ENCODE peak calls at places on chromosomes 5 and 9, in five cellular contexts. One of them, this sample, is unnamed. For H3K27me3, the result is how much of the 10 kb centered on the place peaks cover.

GRCh38 chr9:27398982-27399653 is 102.2 kb upstream of the EQTN start:
- DNase-seq in transverse colon: no peak
- DNase-seq in spleen: no peak
- DNase-seq in upper lobe of left lung: no peak
- DNase-seq in breast epithelium: no peak
- DNase-seq in this sample: no peak

GRCh38 chr5:68730220-68731010 is 363.4 kb upstream of the SLC30A5 start:
- DNase-seq in transverse colon: no peak
- DNase-seq in spleen: no peak
- DNase-seq in upper lobe of left lung: no peak
- DNase-seq in breast epithelium: no peak
- DNase-seq in this sample: no peak

GRCh38 chr5:3736466-3736865 is 140.8 kb downstream of the IRX1 start:
- DNase-seq in transverse colon: no peak
- DNase-seq in spleen: no peak
- DNase-seq in upper lobe of left lung: no peak
- DNase-seq in breast epithelium: no peak
- DNase-seq in this sample: no peak

GRCh38 chr5:173327948-173328895 is at the start of gene STC2:
- DNase-seq in transverse colon: peak
- DNase-seq in spleen: peak
- DNase-seq in upper lobe of left lung: peak
- DNase-seq in breast epithelium: peak
- DNase-seq in this sample: peak

GRCh38 chr9:79477955-79478751 is 93.6 kb upstream of the TLE4 start:
- DNase-seq in transverse colon: peak
- DNase-seq in spleen: no peak
- DNase-seq in upper lobe of left lung: no peak
- DNase-seq in breast epithelium: no peak
- DNase-seq in this sample: no peak

GRCh38 chr9:134058716-134059115 is 9.1 kb downstream of the BRD3 start:
- DNase-seq in transverse colon: no peak
- DNase-seq in spleen: peak
- DNase-seq in upper lobe of left lung: peak
- DNase-seq in breast epithelium: peak
- DNase-seq in this sample: peak

GRCh38 chr9:97527626-97528528 is 26.4 kb downstream of the TMOD1 start:
- DNase-seq in transverse colon: no peak
- DNase-seq in spleen: no peak
- DNase-seq in upper lobe of left lung: no peak
- DNase-seq in breast epithelium: no peak
- DNase-seq in this sample: no peak

GRCh38 chr5:65041296-65042158 is 272.8 kb downstream of the CWC27 start:
- DNase-seq in transverse colon: no peak
- DNase-seq in spleen: no peak
- DNase-seq in upper lobe of left lung: no peak
- DNase-seq in breast epithelium: no peak
- DNase-seq in this sample: no peak

GRCh38 chr9:119026120-119026519 is 343.1 kb downstream of the BRINP1 start:
- DNase-seq in transverse colon: peak
- DNase-seq in spleen: no peak
- DNase-seq in upper lobe of left lung: no peak
- DNase-seq in breast epithelium: peak
- DNase-seq in this sample: peak

GRCh38 chr9:112443200-112443599 is 43.4 kb upstream of the KIAA1958 start:
- DNase-seq in transverse colon: no peak
- DNase-seq in spleen: no peak
- DNase-seq in upper lobe of left lung: no peak
- DNase-seq in breast epithelium: no peak
- DNase-seq in this sample: no peak

GRCh38 chr5:10460252-10460906 is 18.7 kb downstream of the ROPN1L start:
- DNase-seq in transverse colon: peak
- DNase-seq in spleen: peak
- DNase-seq in upper lobe of left lung: no peak
- DNase-seq in breast epithelium: no peak
- DNase-seq in this sample: peak

GRCh38 chr9:93093449-93094293 is 2.3 kb upstream of the CARD19 start:
- DNase-seq in transverse colon: peak
- DNase-seq in spleen: peak
- DNase-seq in upper lobe of left lung: no peak
- DNase-seq in breast epithelium: peak
- DNase-seq in this sample: peak

GRCh38 chr9:93096131-93096802 is at the start of gene CARD19:
- DNase-seq in transverse colon: peak
- DNase-seq in spleen: no peak
- DNase-seq in upper lobe of left lung: no peak
- DNase-seq in breast epithelium: peak
- DNase-seq in this sample: peak

GRCh38 chr9:93093081-93093448 is 3.0 kb upstream of the CARD19 start:
- DNase-seq in transverse colon: no peak
- DNase-seq in spleen: peak
- DNase-seq in upper lobe of left lung: no peak
- DNase-seq in breast epithelium: peak
- DNase-seq in this sample: peak

GRCh38 chr9:93095205-93096130 is 549 bp upstream of the CARD19 start:
- DNase-seq in transverse colon: peak
- DNase-seq in spleen: peak
- DNase-seq in upper lobe of left lung: peak
- DNase-seq in breast epithelium: peak
- DNase-seq in this sample: peak

DNA sequence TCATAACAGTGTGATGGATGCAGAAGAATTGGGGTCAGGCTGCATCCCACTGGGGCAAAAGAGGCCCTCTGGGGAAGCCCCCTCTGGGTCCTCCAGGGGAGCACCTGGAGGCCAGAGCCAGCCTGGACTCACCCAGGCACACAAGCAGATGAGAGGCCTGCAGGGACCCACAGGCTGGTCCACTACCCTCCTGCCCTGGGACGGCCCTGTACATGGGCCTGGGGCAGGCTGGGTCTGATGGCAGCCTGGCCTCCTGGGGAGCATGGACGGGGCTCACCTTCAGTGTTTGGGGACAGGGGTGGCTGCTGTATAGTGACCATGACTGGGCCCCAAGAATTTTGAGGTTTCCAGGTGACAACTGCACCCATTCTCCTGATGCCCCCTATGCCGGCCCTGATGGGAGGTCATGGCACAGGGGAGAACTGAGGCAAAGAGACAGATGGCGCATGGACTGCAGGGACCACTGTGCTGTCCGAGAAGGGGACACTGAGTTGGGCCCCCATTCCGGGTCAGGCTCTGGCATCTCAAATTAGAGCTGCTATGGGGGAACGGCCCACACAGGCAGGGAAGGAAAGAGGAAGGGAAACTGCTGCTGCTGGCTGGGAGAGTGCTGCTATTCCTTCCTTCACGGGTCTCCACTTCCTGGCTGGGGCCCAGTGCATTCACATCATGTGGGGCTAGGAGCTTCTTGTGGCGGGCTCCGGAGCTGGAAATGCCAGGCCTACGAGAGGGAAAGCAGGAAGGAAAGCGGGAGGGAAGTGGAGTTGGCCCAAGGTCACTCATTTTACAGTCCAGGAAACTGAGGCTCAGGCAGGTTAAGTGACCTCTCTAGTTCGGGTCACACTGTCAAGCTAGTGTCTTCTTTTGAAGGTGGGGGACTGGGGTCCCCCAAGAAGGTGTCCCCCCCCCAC is 1.5 kb upstream of the CARD19 start:
- DNase-seq in transverse colon: peak
- DNase-seq in spleen: peak
- DNase-seq in upper lobe of left lung: no peak
- DNase-seq in breast epithelium: peak
- DNase-seq in this sample: peak
- TF ChIP-seq POLR2AphosphoS5 in transverse colon: no peak
- TF ChIP-seq POLR2AphosphoS5 in spleen: peak
- TF ChIP-seq POLR2AphosphoS5 in upper lobe of left lung: no peak
- TF ChIP-seq POLR2AphosphoS5 in breast epithelium: no peak
- TF ChIP-seq POLR2AphosphoS5 in this sample: no peak

DNA sequence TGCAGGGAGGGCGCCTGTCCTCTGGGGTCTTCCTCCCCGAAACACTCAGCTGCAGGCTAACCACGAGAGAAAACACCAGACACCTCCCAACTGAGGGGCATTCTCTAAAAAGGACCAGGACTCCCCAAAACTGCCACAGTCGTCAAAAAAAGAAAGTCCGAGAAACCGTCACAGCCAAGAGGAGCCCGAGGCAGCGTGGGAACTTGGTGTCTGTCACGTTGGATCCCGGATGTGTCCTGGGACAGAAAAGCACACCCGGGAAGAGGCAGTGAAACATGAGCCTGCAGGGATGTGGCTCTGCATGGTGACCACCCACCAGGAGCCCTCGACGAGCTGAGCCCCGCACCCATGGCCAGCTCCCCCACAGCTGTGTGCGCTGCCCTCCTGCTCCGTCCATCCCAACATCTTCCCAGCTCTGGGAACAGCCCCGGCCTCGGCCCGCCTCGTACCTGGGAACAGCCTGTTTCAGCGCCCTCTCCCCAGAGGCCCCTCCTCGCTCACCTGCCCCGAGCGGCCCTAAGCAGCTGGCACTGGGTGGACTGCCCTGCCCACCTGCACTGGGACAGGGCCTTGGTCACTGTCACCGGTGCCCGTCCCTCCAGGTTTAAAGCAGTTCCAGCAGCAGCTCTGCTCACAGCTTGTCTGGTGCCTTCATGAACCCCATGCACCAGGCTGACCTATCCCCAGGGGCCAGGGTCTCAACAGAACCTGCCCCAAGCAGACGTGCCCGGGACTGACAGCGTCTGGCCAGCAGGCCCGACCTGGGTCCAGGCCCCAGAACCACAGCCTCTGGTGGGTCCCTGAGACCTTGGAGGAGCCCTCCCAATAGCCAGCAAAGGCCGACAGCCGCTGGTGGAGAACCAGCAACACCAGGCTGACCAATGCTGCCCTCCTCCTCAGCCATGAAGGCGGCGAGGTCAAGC is 10.9 kb downstream of the SLC12A7 start:
- DNase-seq in transverse colon: no peak
- DNase-seq in spleen: no peak
- DNase-seq in upper lobe of left lung: peak
- DNase-seq in breast epithelium: no peak
- DNase-seq in this sample: no peak
- H3K27ac ChIP-seq in transverse colon: no peak
- H3K27ac ChIP-seq in spleen: peak
- H3K27ac ChIP-seq in upper lobe of left lung: no peak
- H3K27ac ChIP-seq in breast epithelium: no peak
- H3K27ac ChIP-seq in this sample: no peak

DNA sequence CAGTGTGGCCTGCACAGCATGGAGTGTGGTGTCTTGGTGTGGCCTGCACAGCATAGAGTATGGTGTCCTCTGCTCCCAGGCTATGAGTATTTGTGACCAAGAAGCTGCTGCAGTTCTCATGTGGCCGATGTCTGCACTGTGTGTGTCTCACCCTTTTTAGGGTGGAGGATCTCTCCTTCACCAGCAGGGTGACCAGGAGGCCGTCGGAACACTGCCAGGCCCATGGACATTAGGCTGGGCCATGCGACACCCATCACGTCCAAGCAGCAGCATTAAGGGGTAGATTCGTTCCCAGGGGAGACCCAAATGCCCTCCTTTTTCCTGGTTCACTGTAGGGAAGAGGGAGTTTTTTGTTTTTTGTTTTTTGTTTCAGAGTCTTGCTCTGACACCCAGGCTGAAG is 115.3 kb upstream of the SPIN1 start:
- DNase-seq in transverse colon: no peak
- DNase-seq in spleen: no peak
- DNase-seq in upper lobe of left lung: no peak
- DNase-seq in breast epithelium: no peak
- DNase-seq in this sample: no peak
- H3K27me3 ChIP-seq in transverse colon: under half
- H3K27me3 ChIP-seq in spleen: under half
- H3K27me3 ChIP-seq in upper lobe of left lung: under half
- H3K27me3 ChIP-seq in breast epithelium: under half
- H3K27me3 ChIP-seq in this sample: under half

GRCh38 chr9:125544988-125545651 is 161.9 kb downstream of the MAPKAP1 start:
- DNase-seq in transverse colon: no peak
- DNase-seq in spleen: no peak
- DNase-seq in upper lobe of left lung: no peak
- DNase-seq in breast epithelium: no peak
- DNase-seq in this sample: no peak
- TF ChIP-seq POLR2AphosphoS5 in transverse colon: peak
- TF ChIP-seq POLR2AphosphoS5 in spleen: no peak
- TF ChIP-seq POLR2AphosphoS5 in upper lobe of left lung: no peak
- TF ChIP-seq POLR2AphosphoS5 in breast epithelium: no peak
- TF ChIP-seq POLR2AphosphoS5 in this sample: peak

GRCh38 chr5:125349432-125349831 is 603.0 kb upstream of the ZNF608 start:
- DNase-seq in transverse colon: no peak
- DNase-seq in spleen: no peak
- DNase-seq in upper lobe of left lung: no peak
- DNase-seq in breast epithelium: no peak
- DNase-seq in this sample: no peak
- H3K27ac ChIP-seq in transverse colon: no peak
- H3K27ac ChIP-seq in spleen: no peak
- H3K27ac ChIP-seq in upper lobe of left lung: no peak
- H3K27ac ChIP-seq in breast epithelium: no peak
- H3K27ac ChIP-seq in this sample: no peak

This sample was measured in sigmoid colon.